ENCODE peak calls at places on chromosomes 5 and 9, in nine cellular contexts. S, T, P, B, L, C, W, R and V are unnamed samples.

GRCh38 chr9:32395483-32396216 is 11.2 kb downstream of the ACO1 start:
- DNase-seq in S (peak), T (no peak), P (no peak), B (no peak), L (no peak), C (no peak), W (peak), R (peak), V (peak)

GRCh38 chr5:58145397-58145796 is 314.5 kb downstream of the PLK2 start:
- DNase-seq in S (no peak), T (no peak), P (no peak), B (no peak), L (no peak), C (no peak), W (no peak), R (no peak), V (no peak)

GRCh38 chr9:75992480-75993206 is 102.2 kb downstream of the PCSK5 start:
- DNase-seq in S (peak), T (no peak), P (no peak), B (no peak), L (no peak), C (no peak), W (no peak), R (no peak), V (no peak)

GRCh38 chr5:158139161-158139560 is 280.2 kb upstream of the CLINT1 start:
- DNase-seq in S (peak), T (no peak), P (no peak), B (no peak), L (no peak), C (peak), W (no peak), R (peak), V (peak)

GRCh38 chr5:94872526-94872925 is 254.1 kb downstream of the SLF1 start:
- DNase-seq in S (no peak), T (no peak), P (no peak), B (no peak), L (no peak), C (no peak), W (no peak), R (no peak), V (no peak)

GRCh38 chr9:21513431-21513830 is 31.3 kb upstream of the IFNE start:
- DNase-seq in S (peak), T (no peak), P (no peak), B (no peak), L (no peak), C (no peak), W (no peak), R (no peak), V (no peak)

GRCh38 chr5:79507251-79508205 is 6.4 kb downstream of the HOMER1 start:
- DNase-seq in S (no peak), T (no peak), P (no peak), B (no peak), L (peak), C (no peak), W (no peak), R (no peak), V (no peak)

GRCh38 chr5:80275347-80275746 is 19.5 kb upstream of the SERINC5 start:
- DNase-seq in S (peak), T (no peak), P (no peak), B (no peak), L (peak), C (peak), W (no peak), R (peak), V (no peak)

GRCh38 chr9:27870404-27870803 is 297.1 kb upstream of the C9orf72 start:
- DNase-seq in S (no peak), T (no peak), P (no peak), B (no peak), L (no peak), C (no peak), W (no peak), R (no peak), V (no peak)

GRCh38 chr9:135468866-135469521 is 10.6 kb upstream of the PPP1R26 start:
- DNase-seq in S (peak), T (no peak), P (peak), B (no peak), L (no peak), C (no peak), W (no peak), R (no peak), V (peak)

GRCh38 chr5:137142371-137143243 is 356.5 kb downstream of the SPOCK1 start:
- DNase-seq in S (peak), T (no peak), P (no peak), B (no peak), L (no peak), C (peak), W (peak), R (peak), V (peak)

GRCh38 chr5:95731571-95732554 is 727 bp downstream of the RHOBTB3 start:
- DNase-seq in S (peak), T (peak), P (peak), B (no peak), L (no peak), C (no peak), W (peak), R (peak), V (no peak)

GRCh38 chr9:68991457-68991856 is 22.5 kb downstream of the PRKACG start:
- DNase-seq in S (no peak), T (no peak), P (no peak), B (no peak), L (no peak), C (no peak), W (no peak), R (no peak), V (no peak)

GRCh38 chr9:123712399-123712798 is 217.5 kb downstream of the DENND1A start:
- DNase-seq in S (peak), T (no peak), P (no peak), B (no peak), L (no peak), C (no peak), W (no peak), R (no peak), V (no peak)

GRCh38 chr9:88820055-88820454 is 171.2 kb upstream of the S1PR3 start:
- DNase-seq in S (no peak), T (no peak), P (no peak), B (no peak), L (no peak), C (no peak), W (no peak), R (peak), V (no peak)

GRCh38 chr5:112419596-112420110 is 576 bp upstream of the EPB41L4A start:
- DNase-seq in S (peak), T (no peak), P (peak), B (no peak), L (peak), C (peak), W (peak), R (no peak), V (peak)

GRCh38 chr5:135571902-135572301 is 6.9 kb downstream of the CXCL14 start:
- DNase-seq in S (no peak), T (no peak), P (no peak), B (no peak), L (no peak), C (no peak), W (no peak), R (no peak), V (no peak)

GRCh38 chr5:353599-354580 is 32.4 kb downstream of the AHRR start:
- DNase-seq in S (no peak), T (no peak), P (no peak), B (no peak), L (peak), C (no peak), W (peak), R (no peak), V (no peak)

GRCh38 chr5:128097781-128098180 is 14.2 kb downstream of the SLC12A2 start:
- DNase-seq in S (no peak), T (no peak), P (no peak), B (no peak), L (no peak), C (no peak), W (no peak), R (no peak), V (no peak)

GRCh38 chr9:124764774-124765438 is 6.2 kb downstream of the NR6A1 start:
- DNase-seq in S (peak), T (no peak), P (no peak), B (no peak), L (no peak), C (no peak), W (no peak), R (no peak), V (no peak)

GRCh38 chr5:14397717-14398116 is 183.9 kb upstream of the OTULINL start:
- DNase-seq in S (peak), T (no peak), P (no peak), B (no peak), L (no peak), C (peak), W (no peak), R (peak), V (peak)

GRCh38 chr5:67989457-67989856 is 226.1 kb upstream of the PIK3R1 start:
- DNase-seq in S (peak), T (no peak), P (no peak), B (no peak), L (peak), C (no peak), W (no peak), R (no peak), V (peak)

GRCh38 chr9:130682490-130683121 is 11.0 kb upstream of the EXOSC2 start:
- DNase-seq in S (peak), T (peak), P (peak), B (no peak), L (peak), C (peak), W (no peak), R (peak), V (peak)

GRCh38 chr5:172909931-172910502 is 49.2 kb upstream of the RPL26L1 start:
- DNase-seq in S (peak), T (no peak), P (no peak), B (no peak), L (no peak), C (no peak), W (no peak), R (peak), V (no peak)

GRCh38 chr5:147576646-147577535 is 67.0 kb upstream of the DPYSL3 start:
- DNase-seq in S (peak), T (no peak), P (peak), B (no peak), L (peak), C (peak), W (no peak), R (no peak), V (no peak)

GRCh38 chr5:149818116-149818515 is 88.0 kb downstream of the PPARGC1B start:
- DNase-seq in S (no peak), T (no peak), P (no peak), B (no peak), L (no peak), C (no peak), W (no peak), R (no peak), V (no peak)

GRCh38 chr9:14692536-14692917 is 705 bp downstream of the ZDHHC21 start:
- DNase-seq in S (peak), T (no peak), P (peak), B (no peak), L (no peak), C (peak), W (no peak), R (no peak), V (no peak)

GRCh38 chr5:67900515-67900914 is 315.0 kb upstream of the PIK3R1 start:
- DNase-seq in S (no peak), T (no peak), P (no peak), B (no peak), L (no peak), C (no peak), W (no peak), R (peak), V (no peak)

GRCh38 chr5:93607367-93608258 is 24.6 kb downstream of the NR2F1 start:
- DNase-seq in S (peak), T (no peak), P (no peak), B (no peak), L (peak), C (peak), W (no peak), R (peak), V (peak)

GRCh38 chr5:74275204-74275992 is 365.1 kb downstream of the ENC1 start:
- DNase-seq in S (peak), T (no peak), P (no peak), B (no peak), L (no peak), C (no peak), W (no peak), R (peak), V (no peak)

GRCh38 chr5:1001406-1002270 is 7.0 kb upstream of the NKD2 start:
- DNase-seq in S (no peak), T (no peak), P (no peak), B (no peak), L (peak), C (no peak), W (no peak), R (no peak), V (no peak)

GRCh38 chr5:123819818-123820217 is 307.8 kb downstream of the CSNK1G3 start:
- DNase-seq in S (peak), T (no peak), P (no peak), B (no peak), L (no peak), C (no peak), W (no peak), R (peak), V (no peak)

GRCh38 chr5:124979174-124979573 is 232.7 kb upstream of the ZNF608 start:
- DNase-seq in S (peak), T (no peak), P (peak), B (no peak), L (peak), C (no peak), W (no peak), R (no peak), V (no peak)